ENCODE peak calls at places on chromosome X, in five cellular contexts. A is T-helper 9 cell; G is effector CD4-positive, alpha-beta T cell; B is NAMALWA; O is COR-L47. L is an unnamed sample.

GRCh38 chrX:149151805-149152757 is 353.0 kb downstream of the IDS start:
- DNase-seq in G (no peak), O (no peak), A (no peak), B (no peak), L (no peak)

GRCh38 chrX:103629295-103630170 is 758 bp downstream of the TCEAL1 start:
- DNase-seq in B (no peak), G (no peak), A (no peak), O (peak), L (peak)

GRCh38 chrX:15242899-15243555 is 26.9 kb downstream of the ASB9 start:
- DNase-seq in A (peak), O (peak), G (peak), B (peak), L (peak)

GRCh38 chrX:45445745-45446412 is 245.2 kb upstream of the DIPK2B start:
- DNase-seq in G (no peak), A (no peak), O (no peak), B (no peak), L (peak)

GRCh38 chrX:12901486-12901885 is 4.9 kb upstream of the TLR8 start:
- DNase-seq in O (no peak), G (peak), A (peak), B (peak), L (peak)

GRCh38 chrX:142637206-142637605 is 388.5 kb upstream of the SPANXN4 start:
- DNase-seq in B (no peak), O (peak), A (no peak), G (no peak), L (peak)

GRCh38 chrX:97065973-97066372 is 182.3 kb downstream of the RPA4 start:
- DNase-seq in O (no peak), B (no peak), A (no peak), G (no peak), L (no peak)

GRCh38 chrX:106902684-106903083 is 457 bp downstream of the RIPPLY1 start:
- DNase-seq in A (no peak), G (no peak), B (no peak), O (no peak), L (no peak)

GRCh38 chrX:16445166-16445752 is 204.7 kb upstream of the S100G start:
- DNase-seq in O (no peak), A (peak), B (peak), G (peak), L (peak)

GRCh38 chrX:79325263-79325958 is 41.7 kb downstream of the ITM2A start:
- DNase-seq in O (no peak), B (no peak), A (peak), G (peak), L (no peak)

GRCh38 chrX:108313662-108314061 is 124.6 kb downstream of the COL4A6 start:
- DNase-seq in O (no peak), A (no peak), G (no peak), B (no peak), L (no peak)

GRCh38 chrX:39969099-39969825 is 128.5 kb downstream of the BCOR start:
- DNase-seq in O (peak), G (no peak), B (no peak), A (no peak), L (no peak)

GRCh38 chrX:150148749-150149672 is 210.7 kb upstream of the EOLA2 start:
- DNase-seq in O (no peak), B (no peak), A (no peak), G (no peak), L (no peak)

GRCh38 chrX:36334508-36335015 is 415.0 kb downstream of the CFAP47 start:
- DNase-seq in B (no peak), A (no peak), G (no peak), O (no peak), L (no peak)

L was measured in OCI-M1.